ENCODE peak calls at places on chromosomes 11 and 22, in nine cellular contexts. C, S, R, X, K, B, P, M and V are unnamed samples.

GRCh38 chr11:61587541-61587941 is 6.7 kb upstream of the SYT7 start:
- DNase-seq in C (peak), S (no peak), R (no peak), X (no peak), K (no peak), B (no peak), P (peak), M (peak), V (peak)

GRCh38 chr11:120310875-120311274 is 14.2 kb upstream of the TLCD5 start:
- DNase-seq in C (no peak), S (no peak), R (no peak), X (no peak), K (no peak), B (no peak), P (no peak), M (no peak), V (no peak)

GRCh38 chr11:11569936-11570491 is 51.8 kb downstream of the GALNT18 start:
- DNase-seq in C (peak), S (no peak), R (peak), X (peak), K (no peak), B (no peak), P (no peak), M (peak), V (peak)

GRCh38 chr11:120511804-120512726 is 517 bp downstream of the GRIK4 start:
- DNase-seq in C (no peak), S (no peak), R (peak), X (no peak), K (no peak), B (no peak), P (peak), M (no peak), V (peak)

GRCh38 chr11:34034053-34034452 is 17.5 kb upstream of the CAPRIN1 start:
- DNase-seq in C (peak), S (no peak), R (no peak), X (peak), K (no peak), B (no peak), P (no peak), M (no peak), V (no peak)

GRCh38 chr11:125138966-125139365 is 25.6 kb upstream of the PKNOX2 start:
- DNase-seq in C (no peak), S (no peak), R (no peak), X (no peak), K (no peak), B (no peak), P (no peak), M (no peak), V (no peak)

GRCh38 chr22:37662039-37662438 is 3.5 kb downstream of the PDXP start:
- DNase-seq in C (no peak), S (no peak), R (no peak), X (no peak), K (no peak), B (no peak), P (no peak), M (no peak), V (no peak)

GRCh38 chr22:44181033-44181911 is 547 bp downstream of the PARVG start:
- DNase-seq in C (no peak), S (no peak), R (peak), X (no peak), K (no peak), B (no peak), P (no peak), M (peak), V (peak)

GRCh38 chr11:83063073-83063754 is 8.5 kb downstream of the RAB30 start:
- DNase-seq in C (peak), S (no peak), R (no peak), X (peak), K (no peak), B (no peak), P (no peak), M (no peak), V (no peak)

GRCh38 chr11:96456111-96456510 is 66.3 kb downstream of the JRKL start:
- DNase-seq in C (no peak), S (no peak), R (no peak), X (no peak), K (no peak), B (no peak), P (no peak), M (no peak), V (no peak)

GRCh38 chr11:126890561-126890960 is 110.0 kb downstream of the KIRREL3 start:
- DNase-seq in C (no peak), S (no peak), R (no peak), X (no peak), K (peak), B (no peak), P (no peak), M (no peak), V (no peak)

GRCh38 chr11:61087426-61088119 is 14.7 kb upstream of the CD5 start:
- DNase-seq in C (no peak), S (no peak), R (no peak), X (no peak), K (no peak), B (no peak), P (no peak), M (no peak), V (no peak)

GRCh38 chr11:2150206-2150847 is 10.7 kb downstream of the INS start:
- DNase-seq in C (no peak), S (peak), R (no peak), X (peak), K (no peak), B (no peak), P (no peak), M (no peak), V (no peak)

GRCh38 chr11:5580577-5580976 is at the start of gene OR52B6:
- DNase-seq in C (no peak), S (no peak), R (no peak), X (no peak), K (no peak), B (no peak), P (no peak), M (no peak), V (no peak)

GRCh38 chr22:50488006-50488677 is 1.5 kb downstream of the MIOX start:
- DNase-seq in C (no peak), S (no peak), R (peak), X (no peak), K (no peak), B (no peak), P (no peak), M (no peak), V (no peak)

GRCh38 chr22:28244760-28245159 is 325.7 kb upstream of the PITPNB start:
- DNase-seq in C (no peak), S (no peak), R (no peak), X (no peak), K (no peak), B (no peak), P (no peak), M (no peak), V (no peak)

GRCh38 chr22:32644252-32645100 is 157.0 kb upstream of the TIMP3 start:
- DNase-seq in C (peak), S (no peak), R (peak), X (peak), K (no peak), B (no peak), P (no peak), M (peak), V (peak)

GRCh38 chr11:57373146-57373545 is 7.8 kb downstream of the PRG3 start:
- DNase-seq in C (no peak), S (no peak), R (no peak), X (no peak), K (no peak), B (no peak), P (no peak), M (no peak), V (no peak)

GRCh38 chr11:100739636-100740035 is 52.5 kb downstream of the ARHGAP42 start:
- DNase-seq in C (no peak), S (peak), R (no peak), X (no peak), K (no peak), B (peak), P (peak), M (peak), V (no peak)

GRCh38 chr11:94128171-94128745 is 383 bp upstream of the PANX1 start:
- DNase-seq in C (no peak), S (no peak), R (peak), X (peak), K (no peak), B (peak), P (peak), M (peak), V (no peak)

GRCh38 chr11:91707652-91708051 is 517.0 kb upstream of the FAT3 start:
- DNase-seq in C (no peak), S (no peak), R (no peak), X (no peak), K (no peak), B (no peak), P (no peak), M (no peak), V (no peak)

GRCh38 chr11:12963789-12964536 is 45.2 kb upstream of the RASSF10 start:
- DNase-seq in C (peak), S (peak), R (no peak), X (peak), K (peak), B (peak), P (peak), M (peak), V (peak)

GRCh38 chr22:45964372-45964771 is 12.6 kb downstream of the WNT7B start:
- DNase-seq in C (no peak), S (no peak), R (no peak), X (peak), K (no peak), B (no peak), P (no peak), M (no peak), V (no peak)

GRCh38 chr11:89293966-89294679 is 116.4 kb downstream of the TYR start:
- DNase-seq in C (no peak), S (peak), R (peak), X (peak), K (no peak), B (peak), P (peak), M (no peak), V (peak)

GRCh38 chr11:96199563-96200025 is 143.4 kb downstream of the MAML2 start:
- DNase-seq in C (no peak), S (peak), R (no peak), X (peak), K (no peak), B (no peak), P (no peak), M (no peak), V (no peak)

GRCh38 chr11:2446590-2447252 is 1.9 kb downstream of the KCNQ1 start:
- DNase-seq in C (no peak), S (no peak), R (peak), X (no peak), K (no peak), B (no peak), P (no peak), M (no peak), V (peak)

GRCh38 chr11:100883860-100884259 is 196.8 kb downstream of the ARHGAP42 start:
- DNase-seq in C (no peak), S (no peak), R (no peak), X (no peak), K (no peak), B (no peak), P (no peak), M (no peak), V (no peak)

GRCh38 chr11:90171359-90171758 is 36.9 kb downstream of the NAALAD2 start:
- DNase-seq in C (no peak), S (no peak), R (no peak), X (no peak), K (no peak), B (no peak), P (no peak), M (no peak), V (no peak)

GRCh38 chr11:121741954-121742361 is 289.2 kb upstream of the SORL1-AS1 start:
- DNase-seq in C (no peak), S (no peak), R (peak), X (no peak), K (peak), B (peak), P (no peak), M (peak), V (no peak)

GRCh38 chr22:19490628-19491230 is 11.0 kb downstream of the CDC45 start:
- DNase-seq in C (no peak), S (no peak), R (no peak), X (no peak), K (no peak), B (no peak), P (no peak), M (no peak), V (no peak)

GRCh38 chr11:110098645-110099044 is 5.5 kb downstream of the ZC3H12C start:
- DNase-seq in C (no peak), S (no peak), R (no peak), X (peak), K (no peak), B (no peak), P (no peak), M (no peak), V (no peak)

GRCh38 chr11:65454311-65454695 is 31.7 kb downstream of the NEAT1 start:
- DNase-seq in C (no peak), S (no peak), R (no peak), X (no peak), K (no peak), B (no peak), P (no peak), M (no peak), V (no peak)

GRCh38 chr11:114077482-114078305 is 18.2 kb downstream of the ZBTB16 start:
- DNase-seq in C (no peak), S (no peak), R (no peak), X (no peak), K (no peak), B (no peak), P (no peak), M (no peak), V (no peak)

DNA sequence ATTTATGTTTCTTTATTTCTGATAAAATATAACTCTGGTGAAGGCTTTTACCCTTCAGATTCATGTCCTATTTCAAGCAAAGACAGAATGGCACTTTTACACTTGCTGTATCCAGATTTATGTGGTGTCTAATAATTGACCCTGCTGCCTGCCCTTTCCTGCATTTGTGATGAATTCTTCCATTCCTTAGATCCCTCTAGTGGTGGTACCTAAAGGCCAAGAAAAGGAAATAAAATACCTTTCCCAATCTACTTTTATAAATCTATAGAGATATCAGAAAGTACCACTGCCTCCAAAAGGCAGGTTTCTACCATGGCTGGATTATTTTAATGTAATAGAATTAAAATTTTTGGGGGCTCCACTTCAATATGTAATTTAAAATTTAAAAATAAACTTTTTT is 34.2 kb downstream of the CCDC81 start:
- DNase-seq in C (peak), S (no peak), R (no peak), X (peak), K (no peak), B (no peak), P (no peak), M (no peak), V (no peak)
- TF ChIP-seq CTCF in C (peak), S (peak), R (no peak), X (peak), K (no peak), B (peak), P (no peak), M (no peak), V (no peak)

DNA sequence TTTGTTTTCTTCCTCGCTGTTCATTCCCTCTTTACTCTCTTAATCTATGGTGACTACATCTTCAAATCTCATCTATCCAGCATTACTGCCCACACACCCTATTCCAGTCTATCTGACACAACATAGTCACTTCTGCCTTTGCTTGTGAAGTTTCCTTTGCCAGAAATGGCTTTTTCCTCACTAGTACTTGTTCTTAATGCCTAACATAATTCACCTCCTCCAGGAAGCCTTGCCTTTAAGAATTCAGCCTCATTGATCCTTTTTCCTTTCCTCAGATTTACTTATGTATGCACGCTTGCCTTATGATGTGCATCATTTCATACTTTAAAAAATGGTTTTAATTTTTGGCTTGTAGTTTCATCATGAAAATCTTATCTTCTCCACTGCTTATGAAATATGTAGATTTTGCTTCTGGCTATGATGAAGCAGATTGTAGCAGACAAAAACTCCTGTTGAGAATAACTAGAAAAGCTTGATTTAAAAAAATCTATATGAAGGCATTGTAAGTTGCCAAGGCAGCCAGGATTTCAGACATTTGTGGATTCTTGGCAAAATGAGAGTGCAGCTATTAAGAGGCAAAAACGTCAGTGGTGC is 31.7 kb downstream of the RNF169 start:
- DNase-seq in C (no peak), S (no peak), R (no peak), X (no peak), K (no peak), B (no peak), P (no peak), M (no peak), V (no peak)
- TF ChIP-seq CTCF in C (no peak), S (no peak), R (no peak), X (no peak), K (no peak), B (no peak), P (no peak), M (no peak), V (no peak)

DNA sequence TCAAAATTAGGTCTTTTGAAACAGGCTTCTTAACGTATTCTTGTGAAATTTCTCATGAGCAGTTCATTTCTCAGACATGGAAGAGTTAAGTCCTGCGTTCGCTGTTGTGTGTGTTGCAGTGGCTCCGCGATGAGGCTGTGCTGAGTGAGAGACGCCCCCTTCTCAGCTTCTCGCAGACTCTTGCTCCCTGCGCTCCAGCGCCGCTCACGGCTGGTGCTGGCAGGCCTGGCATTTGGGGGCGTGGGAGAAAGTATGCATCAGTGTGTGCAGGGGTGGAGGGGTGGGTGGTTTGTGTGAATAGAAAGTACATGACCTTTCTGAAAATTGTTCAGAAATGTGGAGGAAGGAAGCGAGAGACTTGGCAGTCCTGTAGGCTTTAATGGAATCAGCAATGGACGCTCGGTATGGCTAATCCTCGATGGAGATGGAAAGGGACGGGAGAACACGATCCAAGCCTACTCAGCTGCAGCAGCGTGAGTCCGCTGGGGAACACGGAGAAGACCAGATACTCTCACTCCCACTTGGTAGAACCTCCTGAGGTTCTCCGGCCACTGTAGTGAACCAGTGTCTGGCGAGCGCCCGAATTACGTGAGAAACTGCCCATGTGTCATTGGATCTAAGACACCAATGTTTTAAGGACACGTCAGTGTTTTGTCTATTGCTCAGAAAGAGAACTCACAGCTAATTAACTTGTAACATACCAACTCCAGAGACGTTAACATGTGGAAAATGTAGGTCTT is 5.9 kb downstream of the TAB1 start:
- DNase-seq in C (no peak), S (peak), R (peak), X (no peak), K (peak), B (no peak), P (peak), M (no peak), V (no peak)
- TF ChIP-seq CTCF in C (no peak), S (no peak), R (no peak), X (no peak), K (peak), B (no peak), P (no peak), M (no peak), V (no peak)

GRCh38 chr11:73313652-73314051 is 5.6 kb downstream of the ARHGEF17 start:
- DNase-seq in C (no peak), S (no peak), R (no peak), X (no peak), K (no peak), B (no peak), P (no peak), M (no peak), V (no peak)

GRCh38 chr11:73316422-73316821 is 8.3 kb downstream of the ARHGEF17 start:
- DNase-seq in C (no peak), S (no peak), R (no peak), X (no peak), K (no peak), B (no peak), P (no peak), M (no peak), V (no peak)

GRCh38 chr11:73315288-73316020 is 7.4 kb downstream of the ARHGEF17 start:
- DNase-seq in C (no peak), S (no peak), R (no peak), X (no peak), K (no peak), B (no peak), P (no peak), M (no peak), V (no peak)

GRCh38 chr11:73312806-73313403 is 4.8 kb downstream of the ARHGEF17 start:
- DNase-seq in C (no peak), S (peak), R (no peak), X (no peak), K (no peak), B (no peak), P (no peak), M (no peak), V (no peak)

GRCh38 chr11:73314121-73314948 is 6.3 kb downstream of the ARHGEF17 start:
- DNase-seq in C (no peak), S (peak), R (peak), X (peak), K (peak), B (no peak), P (peak), M (no peak), V (peak)
- TF ChIP-seq CTCF in C (no peak), S (peak), R (no peak), X (no peak), K (no peak), B (no peak), P (no peak), M (no peak), V (no peak)

DNA sequence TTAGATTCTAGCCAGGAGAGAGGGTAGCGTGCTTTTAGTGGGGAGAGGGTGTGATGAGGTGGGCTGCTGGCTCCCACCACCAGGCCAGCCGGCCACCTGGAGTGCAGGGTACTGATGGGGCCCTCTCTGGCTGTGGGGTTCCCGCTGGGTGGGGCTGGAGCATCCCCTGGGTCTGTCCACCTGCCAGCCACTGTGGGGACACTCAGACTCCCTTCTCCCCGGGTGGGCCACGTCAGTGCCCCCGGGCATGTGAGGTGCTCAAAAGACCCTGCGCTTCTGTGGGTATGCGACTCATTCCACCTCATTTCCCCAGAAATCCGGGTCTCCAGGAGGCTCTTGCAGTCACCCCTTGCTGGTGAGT is 53.0 kb downstream of the TPCN2 start:
- DNase-seq in C (no peak), S (no peak), R (peak), X (no peak), K (no peak), B (no peak), P (no peak), M (no peak), V (no peak)
- TF ChIP-seq CTCF in C (no peak), S (peak), R (no peak), X (no peak), K (no peak), B (no peak), P (no peak), M (no peak), V (no peak)

GRCh38 chr11:44950625-44951472 is at the start of gene TP53I11:
- DNase-seq in C (peak), S (no peak), R (peak), X (peak), K (no peak), B (peak), P (peak), M (peak), V (peak)
- TF ChIP-seq CTCF in C (peak), S (peak), R (peak), X (peak), K (peak), B (peak), P (peak), M (peak), V (peak)

GRCh38 chr11:87063982-87064381 is 26.2 kb downstream of the TMEM135 start:
- DNase-seq in C (no peak), S (peak), R (no peak), X (no peak), K (no peak), B (no peak), P (no peak), M (no peak), V (no peak)
- TF ChIP-seq CTCF in C (no peak), S (no peak), R (no peak), X (no peak), K (no peak), B (no peak), P (no peak), M (no peak), V (no peak)